ENCODE peak calls at places on chromosomes 12 and 14, in five cellular contexts. One of them, this sample, is unnamed.

GRCh38 chr14:76227450-76228050 is 75.8 kb downstream of the GPATCH2L start:
- DNase-seq in neural progenitor cell: no peak
- DNase-seq in activated CD4-positive, alpha-beta memory T cell treated with anti-CD3 and anti-CD28 coated beads for 36 hours: no peak
- DNase-seq in RWPE1: peak
- DNase-seq in T-helper 2 cell: no peak
- DNase-seq in this sample: no peak

GRCh38 chr14:94355191-94355794 is 32.2 kb upstream of the SERPINA6 start:
- DNase-seq in T-helper 2 cell: no peak
- DNase-seq in neural progenitor cell: peak
- DNase-seq in activated CD4-positive, alpha-beta memory T cell treated with anti-CD3 and anti-CD28 coated beads for 36 hours: peak
- DNase-seq in RWPE1: no peak
- DNase-seq in this sample: peak

GRCh38 chr12:70876952-70877351 is 43.6 kb downstream of the PTPRR start:
- DNase-seq in T-helper 2 cell: no peak
- DNase-seq in activated CD4-positive, alpha-beta memory T cell treated with anti-CD3 and anti-CD28 coated beads for 36 hours: no peak
- DNase-seq in RWPE1: peak
- DNase-seq in neural progenitor cell: no peak
- DNase-seq in this sample: no peak

GRCh38 chr12:16323010-16323409 is 24.4 kb upstream of the MGST1 start:
- DNase-seq in T-helper 2 cell: no peak
- DNase-seq in activated CD4-positive, alpha-beta memory T cell treated with anti-CD3 and anti-CD28 coated beads for 36 hours: no peak
- DNase-seq in RWPE1: no peak
- DNase-seq in neural progenitor cell: no peak
- DNase-seq in this sample: no peak

GRCh38 chr12:108040968-108041367 is 88.1 kb upstream of the WSCD2 start:
- DNase-seq in RWPE1: no peak
- DNase-seq in activated CD4-positive, alpha-beta memory T cell treated with anti-CD3 and anti-CD28 coated beads for 36 hours: no peak
- DNase-seq in neural progenitor cell: no peak
- DNase-seq in T-helper 2 cell: no peak
- DNase-seq in this sample: no peak

GRCh38 chr12:74365178-74365964 is 172.3 kb upstream of the ATXN7L3B start:
- DNase-seq in neural progenitor cell: peak
- DNase-seq in T-helper 2 cell: no peak
- DNase-seq in RWPE1: peak
- DNase-seq in activated CD4-positive, alpha-beta memory T cell treated with anti-CD3 and anti-CD28 coated beads for 36 hours: peak
- DNase-seq in this sample: peak

GRCh38 chr14:104600141-104600643 is 4.4 kb downstream of the TMEM179 start:
- DNase-seq in activated CD4-positive, alpha-beta memory T cell treated with anti-CD3 and anti-CD28 coated beads for 36 hours: no peak
- DNase-seq in RWPE1: no peak
- DNase-seq in T-helper 2 cell: no peak
- DNase-seq in neural progenitor cell: peak
- DNase-seq in this sample: peak

GRCh38 chr12:99257672-99258071 is 389.9 kb upstream of the GARIN6 start:
- DNase-seq in T-helper 2 cell: no peak
- DNase-seq in activated CD4-positive, alpha-beta memory T cell treated with anti-CD3 and anti-CD28 coated beads for 36 hours: no peak
- DNase-seq in RWPE1: no peak
- DNase-seq in neural progenitor cell: peak
- DNase-seq in this sample: no peak

GRCh38 chr12:28497889-28498411 is 307.7 kb downstream of the CCDC91 start:
- DNase-seq in neural progenitor cell: no peak
- DNase-seq in T-helper 2 cell: no peak
- DNase-seq in RWPE1: peak
- DNase-seq in activated CD4-positive, alpha-beta memory T cell treated with anti-CD3 and anti-CD28 coated beads for 36 hours: no peak
- DNase-seq in this sample: peak

GRCh38 chr12:131102991-131103609 is 149.4 kb downstream of the ADGRD1 start:
- DNase-seq in activated CD4-positive, alpha-beta memory T cell treated with anti-CD3 and anti-CD28 coated beads for 36 hours: no peak
- DNase-seq in T-helper 2 cell: no peak
- DNase-seq in neural progenitor cell: peak
- DNase-seq in RWPE1: no peak
- DNase-seq in this sample: no peak

GRCh38 chr14:22895402-22895801 is 12.4 kb downstream of the REM2 start:
- DNase-seq in activated CD4-positive, alpha-beta memory T cell treated with anti-CD3 and anti-CD28 coated beads for 36 hours: no peak
- DNase-seq in neural progenitor cell: no peak
- DNase-seq in T-helper 2 cell: no peak
- DNase-seq in RWPE1: no peak
- DNase-seq in this sample: no peak

GRCh38 chr12:7106082-7106481 is 2.9 kb downstream of the C1RL start:
- DNase-seq in activated CD4-positive, alpha-beta memory T cell treated with anti-CD3 and anti-CD28 coated beads for 36 hours: no peak
- DNase-seq in neural progenitor cell: no peak
- DNase-seq in RWPE1: no peak
- DNase-seq in T-helper 2 cell: no peak
- DNase-seq in this sample: no peak

GRCh38 chr14:56580317-56580711 is 716 bp downstream of the TMEM260 start:
- DNase-seq in T-helper 2 cell: no peak
- DNase-seq in RWPE1: no peak
- DNase-seq in activated CD4-positive, alpha-beta memory T cell treated with anti-CD3 and anti-CD28 coated beads for 36 hours: no peak
- DNase-seq in neural progenitor cell: no peak
- DNase-seq in this sample: peak

GRCh38 chr14:91047174-91047753 is 13.2 kb downstream of the RPS6KA5 start:
- DNase-seq in activated CD4-positive, alpha-beta memory T cell treated with anti-CD3 and anti-CD28 coated beads for 36 hours: peak
- DNase-seq in RWPE1: no peak
- DNase-seq in neural progenitor cell: no peak
- DNase-seq in T-helper 2 cell: no peak
- DNase-seq in this sample: no peak

GRCh38 chr14:21343035-21343794 is 40.6 kb downstream of the SUPT16H start:
- DNase-seq in neural progenitor cell: no peak
- DNase-seq in RWPE1: no peak
- DNase-seq in T-helper 2 cell: no peak
- DNase-seq in activated CD4-positive, alpha-beta memory T cell treated with anti-CD3 and anti-CD28 coated beads for 36 hours: no peak
- DNase-seq in this sample: peak

GRCh38 chr14:21978184-21978998 is 304.8 kb upstream of the OR4E1 start:
- DNase-seq in RWPE1: peak
- DNase-seq in neural progenitor cell: peak
- DNase-seq in T-helper 2 cell: peak
- DNase-seq in activated CD4-positive, alpha-beta memory T cell treated with anti-CD3 and anti-CD28 coated beads for 36 hours: peak
- DNase-seq in this sample: peak

GRCh38 chr12:103326190-103326589 is 169.6 kb downstream of the C12orf42 start:
- DNase-seq in RWPE1: peak
- DNase-seq in T-helper 2 cell: no peak
- DNase-seq in activated CD4-positive, alpha-beta memory T cell treated with anti-CD3 and anti-CD28 coated beads for 36 hours: no peak
- DNase-seq in neural progenitor cell: peak
- DNase-seq in this sample: peak